ENCODE peak calls at places on chromosome 13, in seven cellular contexts. One of them, this sample, is unnamed. For H3K79me1, the result is how much of the 10 kb centered on the place peaks cover.

GRCh38 chr13:75913925-75914324 is 277.8 kb downstream of the LMO7 start:
- DNase-seq in neuronal stem cell: no peak
- DNase-seq in H9: no peak
- DNase-seq in mesendoderm: no peak
- DNase-seq in mesenchymal stem cell: no peak
- DNase-seq in IMR-90: no peak
- DNase-seq in H1: no peak
- DNase-seq in this sample: peak

GRCh38 chr13:50170447-50171037 is 155.3 kb downstream of the KCNRG start:
- DNase-seq in neuronal stem cell: no peak
- DNase-seq in H9: no peak
- DNase-seq in mesendoderm: no peak
- DNase-seq in mesenchymal stem cell: no peak
- DNase-seq in IMR-90: peak
- DNase-seq in H1: no peak
- DNase-seq in this sample: peak

GRCh38 chr13:106349080-106349841 is 186.2 kb downstream of the EFNB2 start:
- DNase-seq in neuronal stem cell: peak
- DNase-seq in H9: peak
- DNase-seq in mesendoderm: peak
- DNase-seq in mesenchymal stem cell: peak
- DNase-seq in IMR-90: peak
- DNase-seq in H1: peak
- DNase-seq in this sample: no peak

GRCh38 chr13:41199526-41199925 is 5.2 kb upstream of the KBTBD7 start:
- DNase-seq in neuronal stem cell: no peak
- DNase-seq in H9: no peak
- DNase-seq in mesendoderm: no peak
- DNase-seq in mesenchymal stem cell: no peak
- DNase-seq in IMR-90: no peak
- DNase-seq in H1: no peak
- DNase-seq in this sample: no peak

GRCh38 chr13:32636711-32637110 is 50.5 kb downstream of the PDS5B start:
- DNase-seq in neuronal stem cell: peak
- DNase-seq in H9: no peak
- DNase-seq in mesendoderm: no peak
- DNase-seq in mesenchymal stem cell: no peak
- DNase-seq in IMR-90: no peak
- DNase-seq in H1: no peak
- DNase-seq in this sample: no peak

GRCh38 chr13:113073942-113074341 is 31.6 kb upstream of the F7 start:
- DNase-seq in neuronal stem cell: no peak
- DNase-seq in H9: no peak
- DNase-seq in mesendoderm: no peak
- DNase-seq in mesenchymal stem cell: no peak
- DNase-seq in IMR-90: no peak
- DNase-seq in H1: no peak
- DNase-seq in this sample: no peak

GRCh38 chr13:113726961-113727411 is 32.0 kb upstream of the TMEM255B start:
- DNase-seq in neuronal stem cell: no peak
- DNase-seq in H9: no peak
- DNase-seq in mesendoderm: no peak
- DNase-seq in mesenchymal stem cell: no peak
- DNase-seq in IMR-90: peak
- DNase-seq in H1: no peak
- DNase-seq in this sample: no peak

GRCh38 chr13:76991432-76991795 is 467 bp upstream of the CLN5 start:
- DNase-seq in neuronal stem cell: peak
- DNase-seq in H9: no peak
- DNase-seq in mesendoderm: no peak
- DNase-seq in mesenchymal stem cell: no peak
- DNase-seq in IMR-90: no peak
- DNase-seq in H1: no peak
- DNase-seq in this sample: no peak

GRCh38 chr13:113901231-113901630 is 37.4 kb upstream of the GAS6 start:
- DNase-seq in neuronal stem cell: no peak
- DNase-seq in H9: no peak
- DNase-seq in mesendoderm: no peak
- DNase-seq in mesenchymal stem cell: no peak
- DNase-seq in IMR-90: peak
- DNase-seq in H1: peak
- DNase-seq in this sample: no peak

GRCh38 chr13:76331948-76332712 is 554.1 kb downstream of the KCTD12 start:
- DNase-seq in neuronal stem cell: no peak
- DNase-seq in H9: no peak
- DNase-seq in mesendoderm: no peak
- DNase-seq in mesenchymal stem cell: peak
- DNase-seq in IMR-90: peak
- DNase-seq in H1: no peak
- DNase-seq in this sample: no peak

GRCh38 chr13:57036290-57036689 is 104.4 kb upstream of the PRR20A start:
- DNase-seq in neuronal stem cell: no peak
- DNase-seq in H9: no peak
- DNase-seq in mesendoderm: no peak
- DNase-seq in mesenchymal stem cell: no peak
- DNase-seq in IMR-90: no peak
- DNase-seq in H1: no peak
- DNase-seq in this sample: no peak

GRCh38 chr13:114113961-114114360 is 18.5 kb downstream of the RASA3 start:
- DNase-seq in neuronal stem cell: no peak
- DNase-seq in H9: no peak
- DNase-seq in mesendoderm: no peak
- DNase-seq in mesenchymal stem cell: no peak
- DNase-seq in IMR-90: no peak
- DNase-seq in H1: no peak
- DNase-seq in this sample: no peak

GRCh38 chr13:114081761-114082681 is 50.4 kb downstream of the RASA3 start:
- DNase-seq in neuronal stem cell: no peak
- DNase-seq in H9: no peak
- DNase-seq in mesendoderm: no peak
- DNase-seq in mesenchymal stem cell: no peak
- DNase-seq in IMR-90: no peak
- DNase-seq in H1: no peak
- DNase-seq in this sample: no peak

GRCh38 chr13:46614582-46614981 is 61.6 kb downstream of the LRCH1 start:
- DNase-seq in neuronal stem cell: no peak
- DNase-seq in H9: no peak
- DNase-seq in mesendoderm: no peak
- DNase-seq in mesenchymal stem cell: peak
- DNase-seq in IMR-90: peak
- DNase-seq in H1: no peak
- DNase-seq in this sample: no peak

GRCh38 chr13:51620165-51620983 is 36.1 kb downstream of the WDFY2 start:
- DNase-seq in neuronal stem cell: no peak
- DNase-seq in H9: no peak
- DNase-seq in mesendoderm: no peak
- DNase-seq in mesenchymal stem cell: no peak
- DNase-seq in IMR-90: no peak
- DNase-seq in H1: no peak
- DNase-seq in this sample: no peak

GRCh38 chr13:23322353-23323336 is 110.9 kb downstream of the SACS start:
- DNase-seq in neuronal stem cell: no peak
- DNase-seq in H9: no peak
- DNase-seq in mesendoderm: no peak
- DNase-seq in mesenchymal stem cell: no peak
- DNase-seq in IMR-90: peak
- DNase-seq in H1: no peak
- DNase-seq in this sample: no peak

GRCh38 chr13:107035778-107036177 is 467.8 kb upstream of the ARGLU1 start:
- DNase-seq in neuronal stem cell: no peak
- DNase-seq in H9: no peak
- DNase-seq in mesendoderm: no peak
- DNase-seq in mesenchymal stem cell: no peak
- DNase-seq in IMR-90: peak
- DNase-seq in H1: no peak
- DNase-seq in this sample: no peak

GRCh38 chr13:34246511-34246910 is 428.6 kb downstream of the RFC3 start:
- DNase-seq in neuronal stem cell: no peak
- DNase-seq in H9: no peak
- DNase-seq in mesendoderm: no peak
- DNase-seq in mesenchymal stem cell: peak
- DNase-seq in IMR-90: no peak
- DNase-seq in H1: no peak
- DNase-seq in this sample: no peak

GRCh38 chr13:71870036-71870435 is 3.0 kb upstream of the DACH1 start:
- DNase-seq in neuronal stem cell: no peak
- DNase-seq in H9: no peak
- DNase-seq in mesendoderm: peak
- DNase-seq in mesenchymal stem cell: no peak
- DNase-seq in IMR-90: no peak
- DNase-seq in H1: no peak
- DNase-seq in this sample: no peak

GRCh38 chr13:95234242-95234641 is 67.0 kb downstream of the ABCC4 start:
- DNase-seq in neuronal stem cell: no peak
- DNase-seq in H9: no peak
- DNase-seq in mesendoderm: no peak
- DNase-seq in mesenchymal stem cell: no peak
- DNase-seq in IMR-90: no peak
- DNase-seq in H1: no peak
- DNase-seq in this sample: no peak

GRCh38 chr13:34591801-34592454 is 350.1 kb upstream of the NBEA start:
- DNase-seq in neuronal stem cell: no peak
- DNase-seq in H9: no peak
- DNase-seq in mesendoderm: peak
- DNase-seq in mesenchymal stem cell: no peak
- DNase-seq in IMR-90: no peak
- DNase-seq in H1: no peak
- DNase-seq in this sample: no peak

GRCh38 chr13:112931028-112931934 is 37.7 kb upstream of the MCF2L start:
- DNase-seq in neuronal stem cell: no peak
- DNase-seq in H9: peak
- DNase-seq in mesendoderm: peak
- DNase-seq in mesenchymal stem cell: peak
- DNase-seq in IMR-90: peak
- DNase-seq in H1: no peak
- DNase-seq in this sample: peak

GRCh38 chr13:108957369-108958012 is 328.1 kb downstream of the MYO16 start:
- DNase-seq in neuronal stem cell: no peak
- DNase-seq in H9: no peak
- DNase-seq in mesendoderm: peak
- DNase-seq in mesenchymal stem cell: peak
- DNase-seq in IMR-90: peak
- DNase-seq in H1: no peak
- DNase-seq in this sample: peak

GRCh38 chr13:37277435-37278144 is 172.1 kb upstream of the CSNK1A1L start:
- DNase-seq in neuronal stem cell: no peak
- DNase-seq in H9: no peak
- DNase-seq in mesendoderm: peak
- DNase-seq in mesenchymal stem cell: no peak
- DNase-seq in IMR-90: peak
- DNase-seq in H1: no peak
- DNase-seq in this sample: no peak

GRCh38 chr13:66940113-66940512 is 290.0 kb downstream of the PCDH9 start:
- DNase-seq in neuronal stem cell: no peak
- DNase-seq in H9: no peak
- DNase-seq in mesendoderm: no peak
- DNase-seq in mesenchymal stem cell: no peak
- DNase-seq in IMR-90: no peak
- DNase-seq in H1: no peak
- DNase-seq in this sample: no peak

GRCh38 chr13:47901451-47901850 is 99.6 kb downstream of the SUCLA2 start:
- DNase-seq in neuronal stem cell: no peak
- DNase-seq in H9: no peak
- DNase-seq in mesendoderm: peak
- DNase-seq in mesenchymal stem cell: peak
- DNase-seq in IMR-90: peak
- DNase-seq in H1: no peak
- DNase-seq in this sample: peak

GRCh38 chr13:29548722-29549446 is 46.6 kb downstream of the SLC7A1 start:
- DNase-seq in neuronal stem cell: no peak
- DNase-seq in H9: no peak
- DNase-seq in mesendoderm: peak
- DNase-seq in mesenchymal stem cell: peak
- DNase-seq in IMR-90: peak
- DNase-seq in H1: no peak
- DNase-seq in this sample: peak

GRCh38 chr13:27709779-27710178 is 82.5 kb upstream of the GSX1 start:
- DNase-seq in neuronal stem cell: no peak
- DNase-seq in H9: no peak
- DNase-seq in mesendoderm: no peak
- DNase-seq in mesenchymal stem cell: no peak
- DNase-seq in IMR-90: no peak
- DNase-seq in H1: no peak
- DNase-seq in this sample: no peak
- H3K79me1 ChIP-seq in neuronal stem cell: under half
- H3K79me1 ChIP-seq in H9: under half
- H3K79me1 ChIP-seq in mesendoderm: under half
- H3K79me1 ChIP-seq in mesenchymal stem cell: under half
- H3K79me1 ChIP-seq in IMR-90: under half
- H3K79me1 ChIP-seq in H1: under half
- H3K79me1 ChIP-seq in this sample: under half

GRCh38 chr13:83274679-83275078 is 607.6 kb downstream of the SLITRK1 start:
- DNase-seq in neuronal stem cell: no peak
- DNase-seq in H9: no peak
- DNase-seq in mesendoderm: no peak
- DNase-seq in mesenchymal stem cell: no peak
- DNase-seq in IMR-90: no peak
- DNase-seq in H1: no peak
- DNase-seq in this sample: no peak
- H3K79me1 ChIP-seq in neuronal stem cell: under half
- H3K79me1 ChIP-seq in H9: under half
- H3K79me1 ChIP-seq in mesendoderm: under half
- H3K79me1 ChIP-seq in mesenchymal stem cell: under half
- H3K79me1 ChIP-seq in IMR-90: under half
- H3K79me1 ChIP-seq in H1: under half
- H3K79me1 ChIP-seq in this sample: under half

DNA sequence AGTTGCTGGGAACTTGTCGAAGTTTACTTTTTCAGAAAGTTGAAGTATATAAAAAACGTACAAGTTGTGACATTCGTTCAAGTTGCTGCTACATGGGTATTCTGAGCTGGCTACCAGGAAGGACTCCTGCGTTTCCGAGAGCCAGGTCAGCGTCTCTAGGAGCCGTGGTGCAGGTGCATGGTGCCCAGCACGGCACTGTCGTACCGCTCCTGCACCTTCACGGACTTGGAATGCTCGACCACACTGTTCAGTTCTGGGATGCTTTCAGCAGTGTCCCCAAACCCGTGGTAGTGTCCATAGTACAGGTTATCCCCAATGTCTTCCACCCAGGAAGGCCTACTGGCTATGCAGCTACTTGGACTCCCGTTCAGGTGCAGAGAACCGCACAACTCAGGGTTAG is 35.4 kb downstream of the ANKRD10 start:
- DNase-seq in neuronal stem cell: no peak
- DNase-seq in H9: no peak
- DNase-seq in mesendoderm: no peak
- DNase-seq in mesenchymal stem cell: no peak
- DNase-seq in IMR-90: no peak
- DNase-seq in H1: no peak
- DNase-seq in this sample: no peak
- H3K79me1 ChIP-seq in neuronal stem cell: under half
- H3K79me1 ChIP-seq in H9: under half
- H3K79me1 ChIP-seq in mesendoderm: under half
- H3K79me1 ChIP-seq in mesenchymal stem cell: under half
- H3K79me1 ChIP-seq in IMR-90: under half
- H3K79me1 ChIP-seq in H1: under half
- H3K79me1 ChIP-seq in this sample: under half

DNA sequence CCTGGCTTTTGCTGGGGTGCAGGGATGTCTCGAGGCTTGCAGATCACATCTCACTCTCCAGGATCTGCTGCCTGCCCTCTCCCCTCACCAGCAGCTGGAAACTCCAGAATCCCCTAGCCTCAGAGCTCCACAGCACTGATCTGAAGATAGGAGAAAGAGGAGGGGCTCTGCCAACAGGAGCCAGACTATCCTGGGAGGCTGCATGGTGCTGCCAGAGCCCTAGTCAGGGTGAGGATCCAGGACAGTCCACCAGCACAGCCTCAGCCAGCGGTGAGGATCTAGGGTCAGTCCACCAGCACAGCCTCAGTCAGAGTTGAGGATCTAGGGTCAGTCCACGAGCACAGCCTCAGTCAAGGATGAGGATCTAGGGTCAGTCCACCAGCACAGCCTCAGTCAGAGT is 65.2 kb downstream of the RAB20 start:
- DNase-seq in neuronal stem cell: no peak
- DNase-seq in H9: no peak
- DNase-seq in mesendoderm: no peak
- DNase-seq in mesenchymal stem cell: no peak
- DNase-seq in IMR-90: no peak
- DNase-seq in H1: no peak
- DNase-seq in this sample: no peak
- H3K79me1 ChIP-seq in neuronal stem cell: under half
- H3K79me1 ChIP-seq in H9: under half
- H3K79me1 ChIP-seq in mesendoderm: under half
- H3K79me1 ChIP-seq in mesenchymal stem cell: under half
- H3K79me1 ChIP-seq in IMR-90: under half
- H3K79me1 ChIP-seq in H1: under half
- H3K79me1 ChIP-seq in this sample: under half

This sample was measured in trophoblast cell.